ENCODE peak calls at places on chromosomes 11 and 22, in four cellular contexts. W, Z, D and G are unnamed samples.

GRCh38 chr22:48277868-48278581 is 1515.6 kb downstream of the TBC1D22A start:
- DNase-seq in Z (no peak), W (no peak), D (no peak), G (no peak)

GRCh38 chr22:25365491-25366261 is 146.2 kb downstream of the CRYBB2 start:
- DNase-seq in D (no peak), W (no peak), Z (no peak), G (no peak)

GRCh38 chr11:30451642-30452041 is 128.7 kb downstream of the ARL14EP start:
- DNase-seq in Z (no peak), W (no peak), D (no peak), G (no peak)

GRCh38 chr11:132604446-132604845 is 927.9 kb downstream of the OPCML start:
- DNase-seq in Z (no peak), W (no peak), D (no peak), G (peak; percentile 35)

GRCh38 chr11:62680825-62681240 is 2.0 kb upstream of the UBXN1 start:
- DNase-seq in Z (no peak), W (no peak), D (peak; percentile 51), G (peak; percentile 57)

GRCh38 chr11:65204646-65205601 is 23.2 kb downstream of the CAPN1 start:
- DNase-seq in D (no peak), W (peak; percentile 38), Z (peak; percentile 57), G (no peak)

GRCh38 chr11:65378928-65379638 is 3.4 kb downstream of the SLC25A45 start:
- DNase-seq in D (no peak), W (no peak), Z (no peak), G (no peak)

GRCh38 chr11:30984442-30984816 is 385.1 kb downstream of the DCDC1 start:
- DNase-seq in Z (no peak), W (no peak), D (no peak), G (peak; percentile 4)

GRCh38 chr11:35144811-35145210 is 5.8 kb downstream of the CD44 start:
- DNase-seq in D (peak; percentile 51), Z (no peak), W (no peak), G (no peak)

GRCh38 chr11:20293531-20293930 is 70.0 kb upstream of the HTATIP2 start:
- DNase-seq in D (no peak), W (no peak), Z (no peak), G (no peak)

GRCh38 chr11:17760102-17761029 is 25.8 kb downstream of the KCNC1 start:
- DNase-seq in D (no peak), W (no peak), Z (no peak), G (peak; percentile 26)